ENCODE peak calls at places on chromosome 12, in eight cellular contexts. F is uterus, W is adrenal gland, J is stomach, G is ovary, Z is IMR-90, K is breast epithelium, V is A549. U is an unnamed sample.
A peak's percentile ranks its signal among the peaks of the same experiment; 100 is the strongest.

GRCh38 chr12:80325167-80325959 is 118.7 kb upstream of the PTPRQ start:
- DNase-seq in K (no peak), W (no peak), V (no peak), G (no peak), F (no peak), J (no peak), Z (no peak), U (no peak)

GRCh38 chr12:6828671-6829531 is 694 bp downstream of the P3H3 start:
- DNase-seq in Z (peak; percentile 50), G (peak; percentile 76), J (peak; percentile 56), W (no peak), V (peak; percentile 47), K (no peak), F (peak; percentile 59), U (no peak)

GRCh38 chr12:42732908-42733411 is 143.4 kb upstream of the PRICKLE1 start:
- DNase-seq in F (no peak), K (no peak), G (no peak), V (no peak), W (no peak), J (no peak), Z (no peak), U (no peak)

GRCh38 chr12:122064034-122064777 is 14.3 kb upstream of the MLXIP start:
- DNase-seq in J (peak; percentile 64), V (peak; percentile 98), Z (peak; percentile 90), G (peak; percentile 94), W (peak; percentile 66), K (peak; percentile 39), F (peak; percentile 97), U (peak; percentile 99)

GRCh38 chr12:96236221-96236822 is 42.1 kb downstream of the ELK3 start:
- DNase-seq in K (peak; percentile 85), J (no peak), G (no peak), V (no peak), W (no peak), Z (peak; percentile 51), F (peak; percentile 49), U (no peak)

GRCh38 chr12:304815-305214 is 42.2 kb upstream of the SLC6A13 start:
- DNase-seq in G (no peak), Z (peak; percentile 43), F (no peak), W (no peak), K (no peak), V (no peak), J (no peak), U (no peak)

GRCh38 chr12:55720071-55720564 is at the start of gene RDH5:
- DNase-seq in Z (peak; percentile 89), W (no peak), V (peak; percentile 80), F (peak; percentile 84), K (peak; percentile 76), G (no peak), J (peak; percentile 87), U (no peak)

GRCh38 chr12:103401421-103401820 is 94.3 kb downstream of the C12orf42 start:
- DNase-seq in W (no peak), J (no peak), Z (no peak), V (peak; percentile 62), F (no peak), G (no peak), K (no peak), U (peak; percentile 7)

GRCh38 chr12:31954925-31955678 is 4.1 kb upstream of the RESF1 start:
- DNase-seq in W (no peak), F (no peak), K (no peak), Z (no peak), G (no peak), J (no peak), V (no peak), U (no peak)

GRCh38 chr12:79407671-79408622 is 282.8 kb downstream of the PAWR start:
- DNase-seq in F (peak; percentile 61), V (peak; percentile 85), J (peak; percentile 57), G (peak; percentile 61), K (peak; percentile 54), W (peak; percentile 54), Z (peak; percentile 91), U (peak; percentile 63)

GRCh38 chr12:58504539-58504938 is 415.8 kb downstream of the LRIG3 start:
- DNase-seq in V (peak; percentile 69), J (no peak), F (no peak), Z (peak; percentile 66), G (no peak), W (no peak), K (no peak), U (no peak)

GRCh38 chr12:63457857-63458256 is 210.4 kb downstream of the DPY19L2 start:
- DNase-seq in F (no peak), K (no peak), J (no peak), G (no peak), V (no peak), W (no peak), Z (no peak), U (no peak)

GRCh38 chr12:106226884-106227640 is 20.8 kb downstream of the CKAP4 start:
- DNase-seq in W (no peak), G (no peak), V (peak; percentile 69), J (no peak), K (no peak), Z (peak; percentile 55), F (peak; percentile 43), U (peak; percentile 28)

DNA sequence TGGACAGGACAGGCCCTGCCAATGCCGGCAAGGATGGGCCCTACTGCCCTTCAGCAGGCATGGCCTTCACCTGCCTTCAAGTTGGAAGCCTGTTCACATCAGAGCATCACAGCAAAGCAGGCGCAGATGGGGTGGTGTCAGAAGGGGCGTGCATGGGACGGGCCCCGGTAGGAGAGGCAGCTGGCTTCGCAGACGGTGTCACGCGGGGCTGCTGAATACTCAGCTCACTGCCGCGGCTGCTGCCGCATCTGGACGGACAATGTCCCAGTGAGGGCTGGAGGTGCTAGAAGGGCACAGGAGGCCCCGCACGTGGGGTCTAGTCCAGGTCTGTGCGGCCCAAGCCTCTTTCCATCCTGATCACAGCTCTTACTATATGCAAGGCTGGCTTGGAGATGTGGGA is 42.1 kb downstream of the LRCOL1 start:
- DNase-seq in V (no peak), Z (no peak), F (no peak), J (no peak), G (no peak), K (no peak), W (no peak), U (no peak)
- TF ChIP-seq POLR2A in V (no peak), Z (no peak), F (no peak), J (no peak), G (no peak), K (no peak), W (no peak), U (no peak)

GRCh38 chr12:124909831-124910560 is 4.5 kb downstream of the UBC start:
- DNase-seq in G (peak; percentile 7), Z (peak; percentile 48), F (no peak), J (no peak), V (peak; percentile 82), K (no peak), W (no peak), U (no peak)

GRCh38 chr12:124906606-124907261 is 7.7 kb downstream of the UBC start:
- DNase-seq in F (peak; percentile 95), G (peak; percentile 74), W (peak; percentile 93), V (peak; percentile 96), Z (peak; percentile 90), J (peak; percentile 94), K (peak; percentile 92), U (peak; percentile 94)

GRCh38 chr12:124914392-124915248 is at the start of gene UBC:
- DNase-seq in V (peak; percentile 97), Z (peak; percentile 92), W (peak; percentile 94), F (peak; percentile 95), K (peak; percentile 90), J (peak; percentile 93), G (peak; percentile 93), U (peak; percentile 87)

GRCh38 chr12:124913474-124914391 is 717 bp downstream of the UBC start:
- DNase-seq in K (peak; percentile 90), W (peak; percentile 88), F (peak; percentile 88), G (peak; percentile 82), Z (peak; percentile 68), J (peak; percentile 91), V (peak; percentile 94), U (no peak)

DNA sequence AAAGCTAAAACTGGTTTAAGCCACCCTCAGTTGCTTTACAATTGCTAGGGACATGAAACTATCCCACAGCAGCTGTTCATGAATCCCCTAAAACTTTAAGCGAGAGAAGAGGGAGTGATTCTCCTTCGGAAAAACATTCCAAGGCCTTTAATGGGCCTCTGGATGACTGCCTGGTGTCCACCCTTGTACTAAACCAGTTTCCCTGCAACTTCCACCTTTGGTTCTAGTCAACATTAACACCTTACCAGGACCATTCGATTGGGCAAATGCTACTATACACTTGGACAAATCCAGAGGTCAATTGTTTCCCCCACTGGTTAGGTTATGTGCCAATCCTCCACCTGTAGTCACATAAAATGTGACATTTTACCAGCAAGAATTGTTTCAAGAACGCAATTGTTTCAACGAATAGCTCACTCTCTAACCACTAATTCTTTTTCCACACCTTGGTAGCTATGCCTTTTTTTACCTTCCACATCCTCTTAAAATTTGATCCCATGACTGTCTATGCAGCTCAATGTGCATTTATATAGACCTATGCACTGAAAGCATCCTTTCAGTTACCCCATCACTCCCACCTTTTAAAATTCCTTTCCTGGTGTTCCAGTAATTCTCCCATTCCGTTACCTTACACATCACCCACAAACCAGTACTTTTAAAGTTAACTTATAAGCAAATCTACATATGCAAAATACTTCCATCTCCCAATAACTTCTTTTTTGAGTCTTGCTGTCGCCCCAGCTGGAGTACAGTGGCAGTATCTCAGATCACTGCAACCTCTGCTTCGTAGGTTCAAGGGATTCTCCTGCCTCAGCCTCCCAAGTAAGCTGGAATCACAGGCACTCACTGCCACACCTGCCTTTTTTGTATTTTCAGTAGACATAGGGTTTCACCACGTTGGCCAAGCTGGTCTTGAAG is 3.6 kb downstream of the UBC start:
- DNase-seq in K (no peak), W (no peak), Z (peak; percentile 42), J (no peak), V (peak; percentile 72), G (peak; percentile 20), F (no peak), U (no peak)
- TF ChIP-seq POLR2A in K (peak; percentile 76), W (peak; percentile 72), Z (peak; percentile 92), J (peak; percentile 29), V (peak; percentile 25), G (no peak), F (no peak), U (peak; percentile 54)

GRCh38 chr12:109998904-109999648 is at the start of gene ANKRD13A:
- DNase-seq in K (peak; percentile 90), V (peak; percentile 97), W (peak; percentile 87), Z (peak; percentile 95), F (peak; percentile 93), G (peak; percentile 91), J (peak; percentile 88), U (peak; percentile 95)
- TF ChIP-seq POLR2A in K (no peak), V (peak; percentile 67), W (peak; percentile 79), Z (peak; percentile 96), F (peak; percentile 34), G (no peak), J (no peak), U (peak; percentile 77)

DNA sequence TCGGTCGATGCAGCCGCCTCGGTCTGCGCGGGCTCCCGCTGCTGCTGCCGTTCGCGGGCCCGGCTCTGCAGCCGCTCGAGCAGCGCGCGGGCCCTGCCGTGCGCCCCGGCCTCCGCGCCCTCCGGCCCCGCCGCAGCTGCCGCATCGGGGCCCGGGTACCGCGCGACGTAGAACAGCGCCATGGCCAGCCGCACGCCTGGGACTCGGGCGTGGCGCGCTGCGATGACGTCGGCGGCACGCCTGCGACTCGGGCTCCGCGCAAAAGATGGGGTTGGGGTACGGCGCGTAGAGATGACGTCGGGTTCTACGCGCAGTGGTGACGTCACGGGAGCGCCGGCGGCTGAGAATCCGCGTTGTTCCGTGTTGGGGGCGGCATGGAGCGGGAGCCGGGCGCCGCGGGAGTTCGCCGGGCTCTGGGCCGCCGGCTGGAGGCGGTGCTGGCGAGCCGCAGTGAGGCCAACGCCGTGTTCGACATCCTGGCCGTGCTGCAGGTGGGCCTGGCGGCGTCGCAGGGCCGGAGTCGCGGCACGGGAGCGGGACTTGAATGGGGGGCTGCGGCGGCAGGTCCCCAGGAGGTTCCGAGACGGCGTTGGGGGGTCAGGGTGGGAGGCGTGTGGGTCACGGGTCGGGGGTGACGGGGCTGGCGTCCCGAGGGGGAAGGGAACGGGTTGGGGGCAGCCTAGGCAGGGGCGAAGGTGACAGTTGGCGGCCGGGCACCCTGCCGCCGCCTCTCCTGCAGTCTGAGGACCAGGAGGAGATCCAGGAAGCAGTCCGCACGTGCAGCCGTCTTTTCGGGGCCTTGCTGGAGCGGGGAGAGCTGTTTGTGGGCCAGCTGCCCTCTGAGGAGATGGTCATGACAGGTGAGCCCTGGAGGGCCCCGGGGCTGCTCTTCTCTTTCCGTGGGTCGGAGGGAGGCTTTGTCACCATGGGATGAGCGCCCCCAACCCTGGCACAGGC is at the start of the genes DDX51 and NOC4L:
- DNase-seq in G (peak; percentile 98), W (peak; percentile 94), K (peak; percentile 93), Z (peak; percentile 93), J (peak; percentile 96), F (peak; percentile 92), V (peak; percentile 96), U (peak; percentile 88)
- TF ChIP-seq POLR2A in G (peak; percentile 54), W (peak; percentile 60), K (no peak), Z (peak; percentile 62), J (no peak), F (peak; percentile 61), V (peak; percentile 94), U (peak; percentile 66)